ENCODE peak calls at places on chromosome 16, in five cellular contexts. N, J, G, X and T are unnamed samples.

GRCh38 chr16:77833906-77834599 is 45.7 kb downstream of the VAT1L start:
- DNase-seq in N (no peak), J (no peak), G (no peak), X (no peak), T (no peak)

GRCh38 chr16:21162661-21163151 is 4.2 kb downstream of the LDAF1 start:
- DNase-seq in N (no peak), J (no peak), G (no peak), X (no peak), T (no peak)

GRCh38 chr16:11094075-11094593 is 149.8 kb downstream of the CLEC16A start:
- DNase-seq in N (peak), J (no peak), G (peak), X (no peak), T (peak)

GRCh38 chr16:1871974-1872635 is at the start of gene MEIOB:
- DNase-seq in N (no peak), J (peak), G (peak), X (no peak), T (no peak)

GRCh38 chr16:59154295-59154694 is 420.2 kb upstream of the GOT2 start:
- DNase-seq in N (no peak), J (no peak), G (no peak), X (no peak), T (no peak)

GRCh38 chr16:9115277-9115676 is 23.8 kb downstream of the HAPSTR1 start:
- DNase-seq in N (no peak), J (no peak), G (no peak), X (no peak), T (no peak)

GRCh38 chr16:46859719-46860152 is 24.4 kb upstream of the GPT2 start:
- DNase-seq in N (peak), J (no peak), G (peak), X (peak), T (no peak)

GRCh38 chr16:55832425-55832787 is 490 bp downstream of the CES1 start:
- DNase-seq in N (no peak), J (no peak), G (no peak), X (peak), T (no peak)

GRCh38 chr16:88306411-88306810 is 76.3 kb upstream of the ZNF469 start:
- DNase-seq in N (no peak), J (no peak), G (no peak), X (no peak), T (no peak)

GRCh38 chr16:10895053-10895946 is 18.3 kb downstream of the CIITA start:
- DNase-seq in N (no peak), J (no peak), G (peak), X (peak), T (no peak)

GRCh38 chr16:57383276-57384247 is 11.3 kb downstream of the CX3CL1 start:
- DNase-seq in N (no peak), J (no peak), G (no peak), X (peak), T (no peak)

GRCh38 chr16:15916323-15916722 is 27.9 kb upstream of the CEP20 start:
- DNase-seq in N (no peak), J (no peak), G (no peak), X (no peak), T (no peak)

GRCh38 chr16:24700549-24701392 is 28.7 kb upstream of the TNRC6A start:
- DNase-seq in N (peak), J (peak), G (peak), X (peak), T (no peak)

GRCh38 chr16:23608194-23608593 is 12.1 kb upstream of the NDUFAB1 start:
- DNase-seq in N (no peak), J (no peak), G (no peak), X (no peak), T (no peak)

GRCh38 chr16:11301645-11302513 is 20.7 kb upstream of the PRM1 start:
- DNase-seq in N (no peak), J (no peak), G (no peak), X (no peak), T (no peak)

GRCh38 chr16:78775161-78775561 is 675.7 kb downstream of the WWOX start:
- DNase-seq in N (no peak), J (no peak), G (no peak), X (no peak), T (no peak)

GRCh38 chr16:79971237-79971572 is 370.7 kb upstream of the MAF start:
- DNase-seq in N (no peak), J (no peak), G (no peak), X (no peak), T (no peak)

GRCh38 chr16:3099395-3099731 is 269 bp upstream of the ZSCAN10 start:
- DNase-seq in N (no peak), J (no peak), G (no peak), X (no peak), T (no peak)

GRCh38 chr16:14672403-14672971 is 21.6 kb downstream of the PLA2G10 start:
- DNase-seq in N (no peak), J (no peak), G (peak), X (peak), T (peak)

GRCh38 chr16:10517868-10518267 is 62.5 kb downstream of the EMP2 start:
- DNase-seq in N (no peak), J (no peak), G (no peak), X (no peak), T (no peak)

DNA sequence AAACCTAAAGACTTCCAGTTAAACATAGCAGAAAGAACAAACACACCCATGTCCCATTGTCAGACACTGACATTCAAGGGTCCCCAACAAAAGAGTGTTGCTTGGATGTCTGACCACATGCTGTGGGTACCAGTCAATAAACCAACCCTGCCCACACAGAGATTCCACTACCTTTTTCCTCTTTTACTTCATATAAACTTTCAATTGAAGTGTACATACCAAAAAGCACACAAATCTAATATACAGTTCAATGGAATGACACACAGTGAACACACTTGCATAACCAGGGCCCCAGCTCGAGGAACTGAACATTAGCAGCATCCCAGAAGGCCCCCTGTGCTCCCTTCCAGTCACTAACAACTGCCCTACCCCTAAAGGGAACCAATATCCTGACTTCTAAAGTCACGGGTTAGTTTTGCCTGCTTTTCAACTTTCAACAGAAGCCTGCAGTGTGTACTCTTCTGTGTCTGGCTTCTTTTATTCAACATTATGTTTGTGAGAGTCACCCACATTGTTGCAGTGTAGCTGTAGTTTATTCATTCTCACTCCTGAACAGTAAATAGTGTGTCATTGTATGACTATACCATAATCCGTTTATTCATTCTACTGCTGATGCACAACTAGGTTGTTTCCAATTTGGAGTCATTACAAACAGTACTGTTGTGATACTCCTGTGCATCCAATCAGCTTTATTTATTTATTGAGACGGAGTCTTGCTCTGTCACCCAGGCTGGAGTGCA is 18.0 kb downstream of the CFDP1 start:
- DNase-seq in N (no peak), J (no peak), G (no peak), X (no peak), T (no peak)
- TF ChIP-seq ZBTB33 in N (no peak), J (no peak), G (no peak), X (no peak), T (no peak)

GRCh38 chr16:85929259-85929704 is 30.3 kb downstream of the IRF8 start:
- DNase-seq in N (no peak), J (no peak), G (no peak), X (no peak), T (no peak)

GRCh38 chr16:85930321-85930720 is 31.4 kb downstream of the IRF8 start:
- DNase-seq in N (no peak), J (no peak), G (no peak), X (no peak), T (no peak)

GRCh38 chr16:85927938-85928337 is 29.0 kb downstream of the IRF8 start:
- DNase-seq in N (no peak), J (no peak), G (no peak), X (no peak), T (no peak)

GRCh38 chr16:85927326-85927725 is 28.4 kb downstream of the IRF8 start:
- DNase-seq in N (no peak), J (no peak), G (no peak), X (no peak), T (no peak)

GRCh38 chr16:85928411-85928820 is 29.5 kb downstream of the IRF8 start:
- DNase-seq in N (no peak), J (no peak), G (no peak), X (no peak), T (no peak)
- TF ChIP-seq ZBTB33 in N (no peak), J (no peak), G (no peak), X (no peak), T (no peak)

GRCh38 chr16:65024649-65025243 is 97.1 kb downstream of the CDH11 start:
- DNase-seq in N (no peak), J (no peak), G (no peak), X (no peak), T (no peak)
- TF ChIP-seq ZBTB33 in N (no peak), J (no peak), G (no peak), X (no peak), T (no peak)

GRCh38 chr16:85072947-85073346 is 39.3 kb downstream of the CIBAR2 start:
- DNase-seq in N (no peak), J (no peak), G (no peak), X (no peak), T (no peak)
- TF ChIP-seq ZBTB33 in N (no peak), J (no peak), G (no peak), X (no peak), T (no peak)

GRCh38 chr16:4172070-4172469 is 55.8 kb upstream of the ADCY9 start:
- DNase-seq in N (no peak), J (no peak), G (no peak), X (no peak), T (no peak)
- TF ChIP-seq ZBTB33 in N (no peak), J (no peak), G (no peak), X (no peak), T (no peak)

DNA sequence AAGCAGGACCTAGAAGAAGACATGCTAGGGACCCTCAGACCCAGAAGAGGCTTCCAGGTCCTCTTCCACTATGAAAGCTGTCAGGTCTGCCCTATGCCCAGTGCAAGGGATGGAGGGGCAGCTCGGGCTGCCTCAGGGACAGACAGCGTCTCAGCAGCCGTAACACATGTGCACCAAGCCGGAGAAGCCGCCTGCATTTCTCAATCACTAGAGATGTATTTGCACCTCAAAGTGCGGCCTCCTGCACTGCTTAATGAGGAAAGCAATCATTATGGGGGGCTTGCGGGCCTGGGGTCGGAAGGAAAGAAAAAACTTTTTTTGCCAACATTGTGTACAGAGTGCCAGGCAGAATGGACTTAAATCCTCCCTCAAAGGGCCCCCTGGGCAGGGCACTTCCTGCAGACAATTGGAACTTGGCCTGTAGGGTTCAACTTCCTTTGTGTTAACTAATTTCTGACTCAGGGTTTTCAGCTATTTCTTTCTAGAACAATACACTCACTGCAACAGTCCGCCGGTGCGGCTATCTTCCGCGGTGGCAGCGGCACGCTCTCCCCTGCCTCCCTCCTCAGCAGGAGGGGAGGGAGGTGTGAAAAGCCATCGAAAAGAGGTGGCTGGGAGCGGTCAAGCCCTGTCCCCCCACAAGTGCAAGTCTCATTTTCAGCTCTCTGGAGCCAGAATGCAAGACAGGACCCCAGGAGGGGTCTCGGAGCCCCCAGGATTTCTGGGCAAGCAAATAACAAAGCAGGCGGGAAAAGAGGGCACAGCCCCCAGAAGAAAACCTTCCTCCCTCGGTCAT is 101.2 kb downstream of the ZNF423 start:
- DNase-seq in N (no peak), J (peak), G (no peak), X (no peak), T (no peak)
- TF ChIP-seq ZBTB33 in N (no peak), J (no peak), G (no peak), X (peak), T (no peak)

GRCh38 chr16:87240211-87241134 is 76.7 kb downstream of the C16orf95 start:
- DNase-seq in N (no peak), J (peak), G (no peak), X (no peak), T (no peak)
- TF ChIP-seq ZBTB33 in N (no peak), J (no peak), G (no peak), X (no peak), T (no peak)

DNA sequence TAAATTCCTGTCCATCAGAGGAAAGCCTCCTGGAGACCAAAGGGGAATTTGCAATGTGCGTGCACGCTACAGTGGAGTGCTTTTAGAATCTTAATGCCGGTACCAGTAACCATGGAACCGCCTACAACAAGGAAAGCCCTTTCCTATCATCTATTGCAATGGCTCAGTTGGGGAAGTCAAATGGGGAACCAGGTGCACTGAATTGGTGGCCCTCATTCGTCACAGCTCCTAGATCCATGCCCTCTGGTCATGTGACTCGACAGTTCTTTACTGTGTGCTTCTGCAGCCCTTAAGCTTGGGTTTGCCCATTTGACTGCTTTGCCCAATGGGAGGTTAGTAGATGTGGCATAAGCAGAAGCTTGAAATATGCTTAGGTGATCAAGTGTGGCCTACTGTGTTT is 110.0 kb downstream of the XYLT1 start:
- DNase-seq in N (no peak), J (no peak), G (no peak), X (no peak), T (no peak)
- TF ChIP-seq ZBTB33 in N (no peak), J (no peak), G (no peak), X (no peak), T (no peak)

GRCh38 chr16:685967-686366 is 1.8 kb upstream of the JMJD8 start:
- DNase-seq in N (no peak), J (peak), G (peak), X (peak), T (no peak)
- TF ChIP-seq ZBTB33 in N (no peak), J (no peak), G (no peak), X (peak), T (no peak)